ENCODE peak calls at places on chromosome 4, in ten cellular contexts. J is neuronal stem cell; B is stimulated activated CD4-positive, alpha-beta T cell treated with anti-CD3 and anti-CD28 coated beads, Interleukin-12 subunit alpha, Interleukin-12 subunit beta, amount 100 ng/mL, for 48 hours; T is fibroblast of the aortic adventitia; M is iris pigment epithelial cell; K is NCI-H774; C is cerebellum; A is AML-193; H is Calu3; P is COR-L47. S is an unnamed sample.

GRCh38 chr4:151671541-151672059 is 89.2 kb downstream of the GATB start:
- DNase-seq in P (no peak), T (no peak), A (no peak), C (no peak), K (no peak), H (no peak), J (no peak), B (no peak), M (no peak), S (no peak)

GRCh38 chr4:81412941-81413488 is 58.7 kb downstream of the RASGEF1B start:
- DNase-seq in J (no peak), K (no peak), P (no peak), H (no peak), C (no peak), B (no peak), T (no peak), M (no peak), A (no peak), S (no peak)

GRCh38 chr4:168509786-168510185 is 12.9 kb downstream of the PALLD start:
- DNase-seq in H (no peak), T (peak), K (no peak), P (no peak), M (peak), J (no peak), A (peak), C (no peak), B (peak), S (no peak)

GRCh38 chr4:53520114-53520513 is 71.2 kb downstream of the LNX1 start:
- DNase-seq in B (no peak), P (no peak), K (no peak), C (no peak), H (no peak), A (no peak), M (no peak), J (no peak), T (no peak), S (no peak)

GRCh38 chr4:184529283-184529682 is 54.9 kb upstream of the IRF2 start:
- DNase-seq in M (no peak), K (no peak), T (no peak), C (no peak), A (peak), H (no peak), J (no peak), B (no peak), P (no peak), S (no peak)

GRCh38 chr4:98506462-98507132 is 151.8 kb downstream of the TSPAN5 start:
- DNase-seq in C (no peak), J (no peak), K (no peak), M (no peak), T (no peak), A (peak), B (no peak), P (no peak), H (peak), S (no peak)

GRCh38 chr4:110294165-110294564 is 95.8 kb upstream of the ELOVL6 start:
- DNase-seq in A (no peak), J (no peak), T (peak), P (no peak), B (no peak), H (peak), K (no peak), C (no peak), M (peak), S (no peak)

GRCh38 chr4:119659576-119659975 is 31.0 kb upstream of the PDE5A start:
- DNase-seq in K (no peak), J (no peak), C (no peak), P (no peak), B (no peak), A (no peak), H (no peak), M (peak), T (peak), S (no peak)

GRCh38 chr4:95510145-95510544 is 38.6 kb downstream of the UNC5C start:
- DNase-seq in J (no peak), A (no peak), H (no peak), K (no peak), T (peak), M (peak), C (peak), P (peak), B (no peak), S (no peak)

GRCh38 chr4:124486423-124486822 is 226.1 kb downstream of the ANKRD50 start:
- DNase-seq in A (no peak), B (no peak), H (no peak), C (no peak), K (no peak), P (no peak), J (no peak), T (no peak), M (no peak), S (no peak)

GRCh38 chr4:181503800-181504364 is 739.3 kb upstream of the TENM3 start:
- DNase-seq in J (no peak), M (no peak), C (no peak), B (no peak), A (no peak), K (peak), T (no peak), P (no peak), H (no peak), S (no peak)

GRCh38 chr4:106264331-106264728 is 51.7 kb downstream of the TBCK start:
- DNase-seq in A (no peak), H (no peak), B (no peak), M (peak), C (no peak), J (no peak), P (no peak), T (no peak), K (no peak), S (no peak)

GRCh38 chr4:86331362-86331761 is 28.5 kb downstream of the MAPK10 start:
- DNase-seq in K (no peak), P (no peak), T (no peak), C (no peak), B (no peak), A (no peak), J (no peak), M (no peak), H (no peak), S (no peak)

GRCh38 chr4:106681381-106681921 is 312.9 kb upstream of the GIMD1 start:
- DNase-seq in P (no peak), C (no peak), T (no peak), H (no peak), K (no peak), J (no peak), A (no peak), M (no peak), B (no peak), S (no peak)

GRCh38 chr4:153488006-153488718 is 22.0 kb downstream of the TMEM131L start:
- DNase-seq in M (peak), H (no peak), A (no peak), P (no peak), K (no peak), C (no peak), B (peak), J (no peak), T (peak), S (peak)

GRCh38 chr4:57119054-57119651 is 9.0 kb upstream of the IGFBP7 start:
- DNase-seq in A (no peak), C (no peak), K (no peak), T (peak), M (peak), P (no peak), J (no peak), B (no peak), H (no peak), S (no peak)

GRCh38 chr4:38533024-38533556 is 130.9 kb upstream of the KLF3 start:
- DNase-seq in P (no peak), H (no peak), T (no peak), C (no peak), K (no peak), J (no peak), M (no peak), A (no peak), B (no peak), S (no peak)

GRCh38 chr4:112552668-112553067 is 36.7 kb upstream of the NEUROG2 start:
- DNase-seq in H (peak), B (no peak), P (no peak), T (peak), J (no peak), C (no peak), K (no peak), A (no peak), M (peak), S (no peak)

GRCh38 chr4:20305976-20306375 is 54.3 kb downstream of the SLIT2 start:
- DNase-seq in J (no peak), P (peak), T (peak), M (peak), C (no peak), K (no peak), B (no peak), A (peak), H (peak), S (no peak)

GRCh38 chr4:17636696-17637351 is 22.4 kb downstream of the MED28 start:
- DNase-seq in C (peak), P (peak), H (peak), T (peak), M (peak), J (peak), B (peak), K (peak), A (peak), S (peak)

GRCh38 chr4:185513489-185514181 is 21.7 kb downstream of the PDLIM3 start:
- DNase-seq in J (no peak), P (no peak), H (no peak), M (peak), K (no peak), A (peak), B (no peak), T (no peak), C (no peak), S (no peak)